ENCODE peak calls at places on chromosomes 16 and 17, in six cellular contexts. X is Calu3, T is nephron progenitor cell, C is NCI-H1436, R is H9, H is cardiac muscle cell. L is an unnamed sample.

GRCh38 chr17:39485555-39485954 is 24.3 kb downstream of the CDK12 start:
- DNase-seq in H (no peak), C (no peak), T (no peak), R (no peak), X (peak; percentile 61), L (peak; percentile 94)

GRCh38 chr16:53084736-53085538 is 30.1 kb downstream of the CHD9 start:
- DNase-seq in C (no peak), X (no peak), H (no peak), T (no peak), R (no peak), L (no peak)

GRCh38 chr17:44763170-44763569 is 4.4 kb downstream of the ADAM11 start:
- DNase-seq in R (peak; percentile 29), T (no peak), H (no peak), X (no peak), C (no peak), L (no peak)

GRCh38 chr17:292531-293382 is 59.9 kb downstream of the RPH3AL start:
- DNase-seq in X (no peak), C (no peak), H (no peak), T (no peak), R (no peak), L (no peak)

GRCh38 chr17:79838541-79839274 is 532 bp downstream of the CBX4 start:
- DNase-seq in R (peak; percentile 87), X (no peak), T (peak; percentile 75), C (peak; percentile 41), H (peak; percentile 82), L (peak; percentile 50)

GRCh38 chr17:32569171-32570080 is 82.6 kb downstream of the CDK5R1 start:
- DNase-seq in X (no peak), C (no peak), T (no peak), R (no peak), H (no peak), L (peak; percentile 23)

GRCh38 chr17:58336456-58337094 is 8.0 kb upstream of the TSPOAP1 start:
- DNase-seq in H (no peak), X (no peak), R (peak; percentile 29), C (no peak), T (no peak), L (no peak)

GRCh38 chr17:28563475-28563874 is 7.8 kb downstream of the PIGS start:
- DNase-seq in X (peak; percentile 21), C (no peak), H (peak; percentile 74), T (no peak), R (no peak), L (peak; percentile 79)

GRCh38 chr16:14187517-14188338 is 116.6 kb downstream of the MRTFB start:
- DNase-seq in C (no peak), T (no peak), H (no peak), R (no peak), X (no peak), L (no peak)

GRCh38 chr16:19135896-19136438 is 22.2 kb downstream of the ITPRIPL2 start:
- DNase-seq in X (peak; percentile 73), C (no peak), R (no peak), H (no peak), T (no peak), L (peak; percentile 93)

GRCh38 chr17:14432058-14432457 is 131.2 kb downstream of the HS3ST3B1 start:
- DNase-seq in H (no peak), T (no peak), C (no peak), X (no peak), R (no peak), L (no peak)

GRCh38 chr16:88430524-88431446 is 22.3 kb upstream of the ZFPM1 start:
- DNase-seq in H (no peak), X (peak; percentile 44), C (no peak), T (no peak), R (peak; percentile 66), L (no peak)

GRCh38 chr16:70162041-70162451 is 11.5 kb upstream of the CLEC18C start:
- DNase-seq in R (no peak), X (no peak), T (no peak), H (no peak), C (no peak), L (no peak)

GRCh38 chr16:54284931-54285413 is 1.6 kb downstream of the IRX3 start:
- DNase-seq in X (no peak), H (peak; percentile 50), C (no peak), R (peak; percentile 43), T (peak; percentile 35), L (no peak)

GRCh38 chr17:17526369-17526768 is 30.2 kb upstream of the RASD1 start:
- DNase-seq in R (no peak), T (no peak), X (no peak), C (no peak), H (no peak), L (no peak)

GRCh38 chr16:86508947-86509758 is 1.2 kb upstream of the FOXF1 start:
- DNase-seq in X (peak; percentile 49), R (peak; percentile 50), T (peak; percentile 63), C (no peak), H (peak; percentile 53), L (peak; percentile 36)

GRCh38 chr17:66930933-66931332 is 33.6 kb upstream of the CACNG4 start:
- DNase-seq in R (peak; percentile 63), T (no peak), H (no peak), X (peak; percentile 45), C (no peak), L (peak; percentile 13)

GRCh38 chr17:81569986-81570514 is 17.9 kb upstream of the FAAP100 start:
- DNase-seq in R (no peak), H (no peak), X (no peak), C (no peak), T (no peak), L (no peak)

GRCh38 chr17:81179861-81180260 is 13.8 kb upstream of the AATK start:
- DNase-seq in X (no peak), T (peak; percentile 43), C (no peak), H (peak; percentile 59), R (no peak), L (no peak)

L was measured in trophoblast cell.